ENCODE peak calls at places on chromosome 9, in six cellular contexts. M, P, A, N, H and Q are unnamed samples.

GRCh38 chr9:32385135-32385884 is 867 bp downstream of the ACO1 start:
- DNase-seq in M (no peak), P (no peak), A (no peak), N (no peak), H (no peak), Q (no peak)

GRCh38 chr9:109349431-109349846 is 28.6 kb upstream of the EPB41L4B start:
- DNase-seq in M (no peak), P (peak), A (no peak), N (no peak), H (no peak), Q (no peak)

GRCh38 chr9:132946216-132946615 is 1.8 kb upstream of the TSC1 start:
- DNase-seq in M (no peak), P (no peak), A (no peak), N (no peak), H (no peak), Q (no peak)

GRCh38 chr9:99173570-99174504 is 47.9 kb downstream of the ALG2 start:
- DNase-seq in M (no peak), P (no peak), A (no peak), N (peak), H (no peak), Q (no peak)

GRCh38 chr9:127562841-127563523 is 49.1 kb upstream of the STXBP1 start:
- DNase-seq in M (peak), P (peak), A (no peak), N (no peak), H (no peak), Q (no peak)

GRCh38 chr9:87122947-87123685 is 175.8 kb upstream of the GAS1 start:
- DNase-seq in M (peak), P (no peak), A (no peak), N (no peak), H (no peak), Q (no peak)

GRCh38 chr9:30943446-30944232 is 1440.8 kb upstream of the ACO1 start:
- DNase-seq in M (no peak), P (no peak), A (no peak), N (no peak), H (no peak), Q (no peak)

GRCh38 chr9:83199240-83199639 is 136.3 kb upstream of the RASEF start:
- DNase-seq in M (peak), P (peak), A (no peak), N (peak), H (no peak), Q (peak)

GRCh38 chr9:87675906-87676515 is 49.9 kb upstream of the CTSL start:
- DNase-seq in M (no peak), P (no peak), A (no peak), N (no peak), H (no peak), Q (no peak)

GRCh38 chr9:86723351-86723750 is 224.0 kb downstream of the GAS1 start:
- DNase-seq in M (no peak), P (no peak), A (no peak), N (no peak), H (no peak), Q (peak)

GRCh38 chr9:5894237-5894959 is 3.7 kb downstream of the MLANA start:
- DNase-seq in M (no peak), P (no peak), A (no peak), N (no peak), H (no peak), Q (no peak)

GRCh38 chr9:72527801-72528195 is 6.4 kb downstream of the TMC1 start:
- DNase-seq in M (no peak), P (no peak), A (no peak), N (no peak), H (no peak), Q (peak)

GRCh38 chr9:72529531-72529930 is 8.1 kb downstream of the TMC1 start:
- DNase-seq in M (no peak), P (no peak), A (no peak), N (no peak), H (no peak), Q (no peak)

GRCh38 chr9:72524820-72525539 is 3.6 kb downstream of the TMC1 start:
- DNase-seq in M (peak), P (peak), A (no peak), N (no peak), H (peak), Q (peak)

DNA sequence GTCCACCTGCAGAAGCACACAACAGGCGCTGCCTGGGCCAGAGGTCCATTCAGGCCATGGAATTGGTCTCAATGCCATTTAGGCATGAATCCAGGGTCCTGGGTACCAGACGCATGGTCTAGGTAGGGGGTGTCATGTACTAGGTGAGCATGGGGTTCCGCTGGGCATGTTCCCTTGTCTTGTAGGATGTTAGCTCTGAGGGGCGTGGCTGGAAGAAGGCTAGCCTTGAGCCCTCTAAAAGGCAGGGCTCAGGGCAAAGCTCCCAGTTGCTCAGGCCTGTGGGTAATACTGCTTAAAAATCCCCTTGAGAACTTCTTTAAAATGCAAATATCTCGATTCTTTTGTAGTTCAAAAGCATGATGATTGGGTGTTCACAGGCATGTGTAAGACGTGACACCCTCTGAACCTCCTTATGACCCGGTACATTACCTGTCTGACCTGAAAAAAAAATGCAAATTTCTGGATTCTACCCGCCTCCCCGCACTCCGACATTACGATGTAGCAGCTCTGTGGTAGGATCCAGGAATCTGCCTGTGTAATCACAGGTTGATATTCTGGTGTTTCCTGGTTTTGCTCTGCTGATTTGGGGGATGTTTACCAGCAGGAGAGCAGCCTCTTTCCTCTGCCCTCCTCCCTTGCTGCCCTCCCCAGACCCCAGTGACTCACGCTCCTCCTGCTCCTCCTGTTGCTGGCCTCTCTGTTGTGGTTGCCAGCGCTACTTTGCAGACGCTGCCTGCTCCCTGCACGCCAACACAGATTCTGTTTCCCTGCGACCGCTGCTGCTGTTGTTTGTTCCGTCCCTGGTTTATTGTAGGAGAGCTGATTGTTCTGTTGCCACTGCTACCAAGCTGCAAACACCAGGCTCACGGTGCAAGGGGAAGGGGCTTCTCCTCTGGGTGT is 5.7 kb downstream of the TMC1 start:
- DNase-seq in M (peak), P (peak), A (peak), N (peak), H (peak), Q (peak)
- TF ChIP-seq POLR2A in M (no peak), P (peak), A (no peak), N (no peak), H (peak), Q (no peak)

GRCh38 chr9:114911167-114911821 is 19.1 kb downstream of the TNFSF8 start:
- DNase-seq in M (peak), P (peak), A (peak), N (peak), H (no peak), Q (peak)
- TF ChIP-seq MYC in M (no peak), P (no peak), A (no peak), N (no peak), H (no peak), Q (no peak)

DNA sequence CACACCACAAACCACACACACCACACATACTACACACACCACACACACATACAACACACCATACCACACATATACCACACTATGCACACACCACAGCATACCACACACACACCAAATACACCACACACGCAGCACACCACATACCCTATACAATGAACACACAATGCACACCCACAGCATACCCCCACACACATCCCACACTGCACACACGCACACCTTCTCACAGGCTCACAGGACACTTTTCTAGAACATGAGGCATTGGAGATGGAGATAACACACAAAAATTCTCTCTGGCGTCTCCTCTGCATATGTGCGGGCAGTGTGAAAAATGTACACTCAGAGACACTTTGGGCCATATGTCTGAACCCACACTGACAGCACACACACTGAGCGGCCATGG is 278.1 kb downstream of the GADD45G start:
- DNase-seq in M (no peak), P (no peak), A (no peak), N (no peak), H (no peak), Q (no peak)
- TF ChIP-seq CTCF in M (no peak), P (no peak), A (no peak), N (no peak), H (no peak), Q (no peak)

GRCh38 chr9:35380016-35380415 is 109.9 kb upstream of the RUSC2 start:
- DNase-seq in M (no peak), P (no peak), A (no peak), N (no peak), H (no peak), Q (no peak)
- TF ChIP-seq POLR2A in M (no peak), P (no peak), A (no peak), N (no peak), H (no peak), Q (no peak)

DNA sequence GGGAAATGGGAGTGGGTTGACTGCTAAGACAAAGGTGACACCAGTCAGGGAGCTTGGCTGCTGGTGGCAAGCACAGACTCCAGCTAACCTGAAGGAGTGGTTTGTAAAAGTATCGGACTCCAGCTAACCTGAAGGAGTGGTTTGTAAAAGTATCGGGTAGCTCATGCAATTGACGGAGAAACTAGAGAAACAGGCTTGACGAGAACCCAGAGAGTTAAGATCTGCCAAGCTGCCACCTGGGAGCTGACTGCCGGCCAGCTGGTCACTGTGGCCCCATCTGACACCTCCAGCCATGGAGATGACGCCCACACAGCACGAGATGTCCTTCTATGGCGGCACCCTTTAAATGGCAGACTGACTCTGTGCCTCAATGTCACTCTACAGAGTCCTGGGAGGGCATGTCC is 28.3 kb upstream of the CRB2 start:
- DNase-seq in M (no peak), P (no peak), A (no peak), N (no peak), H (no peak), Q (no peak)
- TF ChIP-seq MYC in M (no peak), P (no peak), A (no peak), N (no peak), H (no peak), Q (no peak)

DNA sequence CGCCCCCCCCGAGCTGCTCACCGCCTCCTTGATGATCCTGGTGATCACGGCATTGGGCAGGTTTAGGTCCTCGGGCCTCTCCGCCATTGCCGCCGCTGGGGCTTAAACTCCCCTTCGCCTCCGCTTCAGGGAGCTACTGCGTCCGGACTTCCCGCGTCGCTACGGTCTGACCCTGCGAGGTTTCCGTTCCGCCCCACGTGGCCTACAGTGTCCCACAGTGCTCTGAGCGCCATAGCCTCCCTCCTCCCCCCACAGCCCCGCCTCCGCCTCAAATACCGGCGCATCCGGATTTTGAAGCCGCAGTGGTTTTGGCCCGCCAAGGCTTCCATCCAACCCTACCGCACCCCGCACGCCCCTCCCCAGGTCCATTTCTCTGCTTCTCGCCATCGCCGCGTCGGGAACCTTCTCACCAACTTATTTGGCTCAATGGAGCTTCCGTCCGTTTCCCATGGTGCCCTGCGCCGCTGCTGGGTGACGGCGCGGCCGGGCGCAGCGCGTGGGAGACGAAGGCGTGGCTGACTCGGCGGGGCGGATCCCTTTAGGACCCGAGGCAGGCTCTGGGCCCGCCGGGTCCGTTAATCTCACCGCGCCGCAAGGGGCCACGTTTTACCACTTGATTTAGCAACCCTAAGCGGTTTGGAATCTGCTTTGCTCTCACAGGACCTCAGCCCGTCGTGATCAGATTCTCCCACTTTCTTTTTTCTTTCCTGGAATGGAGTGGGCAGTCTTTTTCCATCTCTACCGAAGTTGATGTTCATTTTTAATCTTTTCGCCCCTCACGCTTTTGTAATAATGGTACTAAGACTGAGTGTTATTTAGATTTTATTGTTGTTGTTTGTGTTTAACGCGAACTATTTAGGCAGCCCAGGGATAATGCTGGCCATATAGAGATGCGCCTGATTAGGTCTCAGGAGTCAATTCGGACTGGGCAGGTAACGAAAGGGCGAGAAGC is at the start of the genes C9orf43 and POLE3:
- DNase-seq in M (peak), P (peak), A (peak), N (peak), H (peak), Q (peak)
- TF ChIP-seq CTCF in M (no peak), P (no peak), A (no peak), N (peak), H (no peak), Q (no peak)

DNA sequence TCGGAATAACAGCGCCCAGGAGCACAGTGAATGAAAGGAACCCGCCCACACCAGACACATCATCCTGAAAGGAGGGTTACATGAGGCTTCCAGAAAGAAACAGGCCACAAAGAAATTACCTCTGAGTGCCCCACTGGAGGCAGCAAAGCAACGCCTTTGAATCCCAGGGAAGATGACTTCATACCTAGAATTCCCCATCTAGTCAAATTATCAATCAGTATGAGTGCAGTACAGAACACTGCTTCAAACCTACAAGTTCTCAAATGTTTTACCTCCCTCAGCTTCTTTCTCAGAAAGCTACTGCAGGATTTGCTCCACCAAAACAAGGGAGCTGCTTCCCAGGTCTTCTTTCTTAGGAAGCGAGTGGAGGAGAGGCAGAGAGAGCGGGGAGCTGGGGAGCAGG is 87.2 kb downstream of the SEMA4D start:
- DNase-seq in M (no peak), P (no peak), A (no peak), N (no peak), H (peak), Q (no peak)
- TF ChIP-seq POLR2A in M (no peak), P (no peak), A (no peak), N (no peak), H (no peak), Q (no peak)

GRCh38 chr9:130265431-130266235 is at the start of gene HMCN2:
- DNase-seq in M (no peak), P (no peak), A (peak), N (no peak), H (no peak), Q (peak)

GRCh38 chr9:130262771-130263170 is 2.8 kb upstream of the HMCN2 start:
- DNase-seq in M (no peak), P (no peak), A (no peak), N (no peak), H (no peak), Q (no peak)

GRCh38 chr9:130264414-130265350 is 878 bp upstream of the HMCN2 start:
- DNase-seq in M (no peak), P (no peak), A (no peak), N (no peak), H (no peak), Q (no peak)

GRCh38 chr9:130262061-130262745 is 3.4 kb upstream of the HMCN2 start:
- DNase-seq in M (no peak), P (no peak), A (no peak), N (no peak), H (no peak), Q (peak)

DNA sequence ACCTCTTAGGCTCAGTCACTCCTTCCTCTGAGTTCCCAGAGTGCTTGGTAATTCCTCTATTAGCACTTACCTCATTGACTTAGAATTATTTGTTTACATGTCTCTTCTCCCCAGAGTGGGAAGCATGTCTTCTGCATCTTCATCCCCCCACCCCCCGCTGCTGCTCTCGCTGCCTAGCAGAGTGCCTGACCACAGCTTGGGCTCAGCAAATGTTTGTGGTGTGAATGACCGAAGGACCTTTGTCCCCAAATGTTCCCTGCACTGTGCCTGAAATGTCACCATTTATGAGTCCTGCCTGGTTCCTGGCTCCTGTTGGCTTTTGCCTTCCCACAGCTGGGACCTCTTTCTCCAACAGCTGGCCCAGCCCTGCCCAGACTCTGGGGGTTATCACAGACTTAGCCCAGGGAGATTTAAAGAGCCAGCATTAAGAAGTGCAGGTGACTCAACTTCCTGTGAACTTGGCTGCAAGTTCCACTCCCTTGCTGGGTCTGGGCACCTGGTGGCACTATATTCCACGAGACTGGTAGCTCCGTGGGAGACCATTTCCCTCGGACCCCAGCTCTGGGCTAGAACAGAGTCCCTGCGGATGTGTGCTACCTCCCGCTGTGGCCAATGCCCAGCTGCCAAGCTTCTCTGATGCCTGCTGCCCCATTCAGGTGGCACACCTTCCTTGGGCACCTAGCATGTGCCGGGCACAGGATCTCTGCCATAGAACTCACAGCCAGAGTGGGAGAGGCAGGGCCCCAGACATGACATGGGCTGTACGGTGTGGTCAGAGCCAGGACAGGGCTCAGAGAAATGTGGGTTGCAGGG is 1.8 kb upstream of the HMCN2 start:
- DNase-seq in M (no peak), P (no peak), A (no peak), N (no peak), H (no peak), Q (peak)
- TF ChIP-seq MYC in M (no peak), P (no peak), A (no peak), N (no peak), H (no peak), Q (no peak)

GRCh38 chr9:137592767-137593166 is 2.5 kb upstream of the ZMYND19 start:
- DNase-seq in M (no peak), P (no peak), A (no peak), N (no peak), H (no peak), Q (peak)

GRCh38 chr9:137588891-137589290 is 1.4 kb downstream of the ZMYND19 start:
- DNase-seq in M (no peak), P (no peak), A (no peak), N (no peak), H (no peak), Q (no peak)

GRCh38 chr9:137590123-137590468 is 216 bp downstream of the ZMYND19 start:
- DNase-seq in M (no peak), P (no peak), A (no peak), N (no peak), H (no peak), Q (no peak)

GRCh38 chr9:137589441-137590122 is 730 bp downstream of the ZMYND19 start:
- DNase-seq in M (peak), P (no peak), A (peak), N (no peak), H (no peak), Q (peak)

DNA sequence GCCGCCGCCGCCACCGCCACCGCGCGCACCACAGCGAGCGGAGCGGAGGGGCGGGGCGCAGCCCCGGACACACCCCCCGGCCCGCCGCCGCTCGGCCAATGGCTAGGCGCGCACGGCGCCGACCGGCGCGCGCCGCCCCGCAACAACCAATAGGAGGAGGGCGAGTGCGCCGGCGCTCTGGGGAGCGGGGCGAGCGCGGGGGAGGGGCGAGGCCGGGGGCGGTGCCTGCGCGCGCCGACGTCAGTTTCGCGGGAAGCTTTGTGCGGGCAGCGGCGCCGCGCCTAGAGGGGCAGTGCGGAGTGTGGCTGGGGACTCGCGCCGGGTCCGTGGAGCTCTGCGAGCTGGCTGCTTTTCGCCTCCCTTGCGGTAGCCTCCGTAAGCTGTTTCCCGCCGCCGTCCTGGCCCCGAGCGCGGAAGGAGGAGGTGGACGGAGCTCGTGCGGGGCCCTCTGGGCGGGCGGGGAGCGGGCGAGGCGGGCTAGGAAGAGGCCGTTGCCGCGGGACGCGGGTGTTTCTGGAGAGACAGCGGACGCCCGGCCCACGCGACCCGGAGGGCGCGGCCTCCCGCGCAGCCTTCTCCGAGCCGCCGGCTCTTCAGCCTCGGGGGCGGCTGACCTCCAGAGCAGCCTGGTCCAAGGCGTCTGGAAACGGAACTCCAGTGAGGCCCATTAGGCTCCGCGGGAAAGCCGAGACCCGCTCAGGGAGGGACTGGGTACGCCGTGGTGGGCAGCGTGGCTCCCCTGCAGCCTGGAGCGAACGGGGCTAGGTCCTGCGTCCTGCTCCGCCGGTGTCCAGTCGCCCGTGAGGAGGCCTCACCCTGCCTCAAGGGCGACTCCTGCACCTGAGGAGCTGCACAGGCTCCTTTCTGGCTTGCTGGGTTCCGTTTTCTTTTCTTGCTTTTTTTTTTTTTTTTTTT is at the start of gene ZMYND19:
- DNase-seq in M (peak), P (peak), A (peak), N (peak), H (peak), Q (peak)
- TF ChIP-seq CTCF in M (no peak), P (no peak), A (peak), N (peak), H (no peak), Q (no peak)